ENCODE peak calls at places on chromosomes 3 and 15, in four cellular contexts. V is pancreas, C is progenitor cell of endocrine pancreas, U is glutamatergic neuron. M is an unnamed sample.

GRCh38 chr3:151769175-151769574 is 35.4 kb downstream of the AADACL2 start:
- DNase-seq in V (no peak), C (no peak), U (no peak), M (no peak)

GRCh38 chr3:4741404-4742307 is 237.6 kb upstream of the BHLHE40 start:
- DNase-seq in V (peak), C (no peak), U (no peak), M (no peak)

GRCh38 chr3:134704556-134704955 is 53.7 kb upstream of the KY start:
- DNase-seq in V (no peak), C (no peak), U (no peak), M (no peak)

GRCh38 chr15:89472785-89473256 is 23.6 kb downstream of the RHCG start:
- DNase-seq in V (peak), C (peak), U (peak), M (no peak)

GRCh38 chr3:156939315-156939714 is 113.2 kb downstream of the LEKR1 start:
- DNase-seq in V (no peak), C (no peak), U (no peak), M (no peak)

GRCh38 chr15:41971089-41971892 is 1.1 kb downstream of the EHD4 start:
- DNase-seq in V (peak), C (no peak), U (no peak), M (no peak)

GRCh38 chr15:66094331-66094730 is 159.2 kb downstream of the MEGF11 start:
- DNase-seq in V (no peak), C (no peak), U (no peak), M (no peak)

GRCh38 chr3:171443211-171443957 is 16.8 kb downstream of the TNIK start:
- DNase-seq in V (no peak), C (no peak), U (no peak), M (no peak)

GRCh38 chr3:129346690-129347440 is 68.2 kb downstream of the HMCES start:
- DNase-seq in V (no peak), C (no peak), U (no peak), M (no peak)

GRCh38 chr15:44195151-44195740 is at the start of gene FRMD5:
- DNase-seq in V (peak), C (peak), U (peak), M (peak)
- TF ChIP-seq CTCF in V (no peak), C (peak), U (no peak), M (no peak)

GRCh38 chr3:48770187-48770502 is 53.1 kb upstream of the IP6K2 start:
- DNase-seq in V (no peak), C (no peak), U (no peak), M (no peak)

DNA sequence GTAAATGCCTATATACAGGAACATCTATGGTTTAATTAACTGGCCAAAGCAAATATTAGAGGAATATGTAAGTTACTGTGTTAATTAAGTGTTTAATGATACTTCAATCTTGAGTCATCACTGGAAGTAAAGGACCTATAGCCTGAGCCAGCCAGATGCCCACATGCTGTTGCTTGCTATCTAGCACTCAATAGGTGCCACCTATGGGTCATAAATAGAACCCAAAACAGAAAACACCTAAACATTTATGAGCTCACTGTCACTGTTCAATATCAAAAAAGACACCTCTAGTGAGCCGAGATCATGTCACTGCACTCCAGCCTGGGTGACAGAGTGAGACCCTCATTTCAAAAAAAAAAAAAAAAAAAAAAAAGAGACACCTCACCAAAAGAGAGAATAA is 48.4 kb upstream of the IP6K2 start:
- DNase-seq in V (no peak), C (no peak), U (no peak), M (no peak)
- TF ChIP-seq CTCF in V (no peak), C (no peak), U (no peak), M (peak)

GRCh38 chr3:188904670-188905069 is 267.1 kb upstream of the TPRG1 start:
- DNase-seq in V (no peak), C (no peak), U (no peak), M (peak)

GRCh38 chr3:188901126-188901525 is 270.6 kb upstream of the TPRG1 start:
- DNase-seq in V (no peak), C (no peak), U (no peak), M (no peak)

GRCh38 chr3:188899887-188900286 is 271.9 kb upstream of the TPRG1 start:
- DNase-seq in V (no peak), C (no peak), U (no peak), M (no peak)

GRCh38 chr3:188900421-188900941 is 271.3 kb upstream of the TPRG1 start:
- DNase-seq in V (no peak), C (no peak), U (no peak), M (no peak)

DNA sequence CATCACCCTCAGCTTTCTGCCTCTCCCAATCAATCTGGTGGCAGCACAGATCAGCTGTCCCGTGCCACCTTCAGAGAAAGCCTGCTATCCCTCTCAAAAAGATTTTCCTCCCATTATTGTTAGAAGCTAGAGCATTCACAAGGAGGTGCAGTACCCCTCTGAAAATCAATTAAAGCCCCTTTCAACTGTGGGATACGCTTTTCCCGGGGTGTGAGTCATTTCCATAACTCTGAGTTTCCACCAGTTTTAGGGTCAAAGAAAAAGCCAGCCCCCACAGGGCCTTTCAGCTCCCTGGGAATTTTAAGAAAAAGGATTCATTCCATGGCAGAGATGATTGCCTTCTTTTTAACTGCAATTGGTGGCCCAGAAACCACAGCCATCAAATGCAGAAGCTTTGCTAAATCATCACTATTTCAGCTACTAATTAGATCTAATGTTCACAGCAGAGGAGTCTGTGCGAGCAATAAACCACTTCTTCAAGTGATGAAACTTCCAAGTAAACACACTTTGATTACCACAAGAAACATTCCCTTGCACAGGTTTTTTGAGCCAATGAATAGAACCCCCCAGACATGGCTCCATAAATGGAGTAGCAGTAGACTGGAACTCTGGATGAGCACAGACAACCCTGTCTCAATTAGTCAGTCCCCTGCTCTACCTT is 270.0 kb upstream of the TPRG1 start:
- DNase-seq in V (no peak), C (no peak), U (no peak), M (no peak)
- TF ChIP-seq CTCF in V (no peak), C (no peak), U (no peak), M (no peak)

DNA sequence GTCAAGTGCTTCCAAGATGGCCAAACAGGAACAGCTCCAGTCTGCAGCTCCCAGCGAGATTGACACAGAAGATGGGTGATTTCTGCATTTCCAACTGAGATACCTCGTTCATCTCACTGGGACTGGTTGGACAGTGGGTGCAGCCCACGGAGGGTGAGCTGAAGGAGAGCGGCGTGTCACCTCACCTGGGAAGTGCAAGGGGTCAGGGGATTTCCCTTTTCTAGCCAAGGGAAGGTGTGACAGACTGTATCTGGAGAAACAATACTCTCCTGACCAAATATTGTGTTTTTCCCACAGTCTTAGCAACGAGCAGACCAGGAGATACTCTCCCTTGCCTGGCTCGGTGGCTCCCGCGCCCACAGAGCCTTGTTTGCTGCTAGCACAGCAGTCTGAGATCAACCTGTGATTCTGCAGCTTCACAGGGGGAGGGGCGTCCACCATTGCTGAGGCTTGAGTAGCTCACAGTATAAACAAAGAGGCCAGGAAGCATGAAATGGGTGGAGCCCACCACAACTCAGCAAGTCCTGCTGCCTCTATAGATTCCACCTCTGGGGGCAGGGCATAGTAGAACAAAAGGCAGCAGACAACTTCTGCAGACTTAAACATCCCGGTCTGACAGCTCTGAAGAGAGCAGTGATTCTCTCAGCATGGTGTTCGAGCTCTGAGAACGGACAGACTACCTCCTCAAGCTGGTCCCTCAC is 293.5 kb upstream of the SUCLG2 start:
- DNase-seq in V (no peak), C (peak), U (peak), M (no peak)
- TF ChIP-seq CTCF in V (no peak), C (peak), U (no peak), M (no peak)

GRCh38 chr15:79308874-79309273 is 2.0 kb upstream of the TMED3 start:
- DNase-seq in V (no peak), C (no peak), U (no peak), M (no peak)

GRCh38 chr15:79310612-79310984 is 314 bp upstream of the TMED3 start:
- DNase-seq in V (no peak), C (no peak), U (no peak), M (no peak)

GRCh38 chr15:79314186-79314585 is 3.3 kb downstream of the TMED3 start:
- DNase-seq in V (no peak), C (no peak), U (no peak), M (no peak)

GRCh38 chr15:79311901-79312553 is 1.1 kb downstream of the TMED3 start:
- DNase-seq in V (peak), C (no peak), U (no peak), M (no peak)

DNA sequence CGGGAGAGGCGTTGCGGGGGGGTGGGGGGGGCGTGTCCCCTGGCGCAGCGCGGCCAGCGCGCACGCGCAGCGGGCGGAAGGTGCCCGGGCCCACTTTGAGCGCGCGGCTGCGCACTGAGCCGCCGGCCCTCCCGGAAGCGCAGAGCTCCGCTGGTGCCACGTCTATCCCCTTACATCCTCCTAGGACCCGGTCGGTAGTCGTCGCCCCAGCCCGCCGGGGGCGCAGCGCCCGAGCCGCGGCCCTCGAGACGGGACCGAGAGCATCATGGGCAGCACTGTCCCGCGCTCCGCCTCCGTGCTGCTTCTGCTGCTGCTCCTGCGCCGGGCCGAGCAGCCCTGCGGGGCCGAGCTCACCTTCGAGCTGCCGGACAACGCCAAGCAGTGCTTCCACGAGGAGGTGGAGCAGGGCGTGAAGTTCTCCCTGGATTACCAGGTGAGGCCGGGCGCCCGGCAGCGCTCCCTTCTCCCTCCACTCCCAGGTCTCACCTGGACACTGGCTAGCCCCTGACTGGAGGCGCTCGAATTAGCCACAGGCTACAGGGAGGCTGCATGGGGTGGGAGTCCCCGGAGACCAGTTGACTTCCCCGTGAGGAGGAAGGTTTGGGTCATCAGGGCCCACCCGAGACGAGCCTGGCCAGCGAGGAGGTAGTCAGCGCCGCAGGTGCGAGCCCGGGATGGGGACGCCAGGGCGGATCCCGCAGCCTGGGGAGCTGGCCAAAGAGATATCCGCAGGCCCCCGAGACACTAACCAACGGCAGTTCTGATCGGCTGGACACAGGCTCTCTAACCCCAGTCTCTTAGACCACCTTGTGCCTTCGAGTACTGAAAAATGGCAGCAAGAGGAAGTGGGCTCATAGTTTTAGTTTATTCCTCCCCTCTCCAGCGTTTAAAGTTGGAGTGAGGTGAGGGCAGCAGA is at the start of gene TMED3:
- DNase-seq in V (peak), C (peak), U (peak), M (no peak)
- TF ChIP-seq CTCF in V (peak), C (peak), U (no peak), M (no peak)

GRCh38 chr3:116614795-116615362 is 94.7 kb upstream of the TUSC7 start:
- DNase-seq in V (no peak), C (no peak), U (no peak), M (no peak)
- TF ChIP-seq CTCF in V (peak), C (peak), U (peak), M (no peak)

DNA sequence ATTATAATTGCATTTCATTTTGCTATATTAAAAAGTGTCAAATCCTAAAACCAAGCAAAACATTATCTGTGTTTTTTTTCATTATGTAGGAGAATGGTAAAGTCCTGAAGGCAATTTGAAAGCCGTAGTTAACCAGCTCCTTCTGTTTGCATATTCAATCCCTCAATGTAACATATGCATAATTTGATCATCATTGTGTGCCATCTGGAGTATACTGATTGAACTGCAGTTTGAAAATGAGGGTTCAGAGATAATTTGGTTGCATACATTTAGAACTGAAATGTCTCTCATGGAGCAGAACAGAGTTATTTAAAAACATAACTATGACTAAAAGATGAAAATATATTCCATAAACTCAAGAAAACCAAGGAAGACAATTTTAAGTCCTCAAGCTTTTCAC is 518.6 kb downstream of the GBE1 start:
- DNase-seq in V (no peak), C (no peak), U (no peak), M (no peak)
- TF ChIP-seq CTCF in V (peak), C (peak), U (peak), M (no peak)

DNA sequence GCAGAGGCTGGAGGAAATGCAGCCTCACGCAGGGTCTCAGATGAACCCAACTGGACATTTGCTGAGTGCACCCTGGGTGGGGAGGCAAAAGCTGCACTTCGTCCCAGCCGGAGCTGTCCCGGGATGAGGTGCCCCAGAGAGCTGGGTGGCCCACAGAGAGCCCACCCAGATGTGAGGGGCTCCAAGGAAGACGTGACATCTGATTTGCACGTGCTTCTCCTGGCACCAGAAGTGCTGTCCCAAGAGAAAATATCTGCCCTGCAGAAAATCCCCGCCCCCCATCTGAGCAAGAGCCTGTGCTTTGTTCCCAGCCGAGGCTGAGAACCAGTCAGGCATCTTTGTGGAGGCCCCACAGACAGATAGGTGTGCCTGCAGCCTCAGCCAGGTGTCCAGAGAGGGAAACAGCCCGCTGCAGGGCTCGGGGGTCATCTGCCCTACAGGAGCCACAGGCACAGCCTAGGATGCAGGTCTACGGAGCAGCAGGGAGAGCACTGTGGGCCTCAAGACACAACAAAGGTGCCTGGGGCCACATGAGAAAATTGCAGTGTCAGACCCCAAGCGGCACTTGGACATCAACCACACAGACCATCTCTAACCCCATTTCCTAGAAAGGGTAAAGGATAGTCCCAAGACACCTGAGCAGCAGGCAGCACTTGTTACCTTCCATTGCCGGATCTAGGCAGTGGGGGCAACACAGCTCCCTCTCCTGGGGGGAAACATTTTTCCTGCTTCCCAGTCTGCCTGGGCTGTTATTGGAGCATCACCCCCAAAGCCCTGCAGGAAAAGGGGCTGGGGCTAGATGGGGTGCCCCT is 5.8 kb downstream of the TMIE start:
- DNase-seq in V (no peak), C (no peak), U (peak), M (no peak)
- TF ChIP-seq CTCF in V (no peak), C (no peak), U (no peak), M (no peak)

DNA sequence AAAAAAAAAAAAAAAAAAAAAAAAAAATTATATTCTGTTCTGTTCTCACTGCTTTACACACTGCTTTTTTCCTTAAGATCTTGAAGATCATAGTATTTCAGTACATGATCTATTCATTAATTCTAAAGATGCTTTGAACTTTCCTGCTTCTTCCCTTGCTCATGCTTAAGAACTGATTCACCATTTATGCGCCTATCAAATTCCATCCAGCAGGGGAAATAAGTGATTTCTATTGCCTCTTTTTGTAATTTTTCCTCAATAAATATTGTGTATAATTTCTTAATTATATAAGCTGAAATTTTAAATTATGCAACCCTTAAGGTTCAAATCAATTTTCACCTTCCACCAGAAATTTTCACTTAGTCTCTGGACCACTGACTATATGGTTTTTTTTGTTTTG is 10.6 kb downstream of the DENND6A start:
- DNase-seq in V (no peak), C (no peak), U (no peak), M (no peak)
- TF ChIP-seq CTCF in V (no peak), C (peak), U (peak), M (no peak)

DNA sequence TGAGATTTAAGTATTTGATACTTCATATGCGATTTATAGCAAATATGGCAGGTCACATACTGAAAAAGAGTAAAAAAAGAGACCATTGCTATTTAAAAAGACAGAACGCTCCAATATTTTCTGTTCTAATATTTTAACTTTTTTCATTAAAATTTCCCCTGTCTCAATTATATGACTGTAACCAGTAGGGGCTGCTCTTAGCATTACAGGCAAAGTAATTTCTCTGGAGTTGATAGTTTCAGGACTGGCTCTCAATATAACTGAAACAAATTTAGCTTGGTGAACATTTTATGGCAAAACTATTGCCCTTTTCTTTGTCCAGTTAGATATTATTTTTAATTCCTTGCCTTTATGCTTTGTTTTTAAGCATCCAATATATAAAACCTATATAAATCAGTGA is 286.3 kb upstream of the ROBO2 start:
- DNase-seq in V (no peak), C (no peak), U (no peak), M (no peak)
- TF ChIP-seq CTCF in V (no peak), C (peak), U (peak), M (no peak)

M was measured in CD14-positive monocyte.